ENCODE peak calls at places on chromosomes 16 and 17, in six cellular contexts. One of them, this sample, is unnamed.

GRCh38 chr17:83026311-83026811 is 53.0 kb upstream of the METRNL start:
- DNase-seq in fibroblast of the aortic adventitia: no peak
- DNase-seq in neural progenitor cell: no peak
- DNase-seq in IMR-90: no peak
- DNase-seq in cardiac muscle cell: no peak
- DNase-seq in A549: no peak
- DNase-seq in this sample: no peak

GRCh38 chr17:19492140-19492539 is 41.5 kb upstream of the SLC47A1 start:
- DNase-seq in IMR-90: no peak
- DNase-seq in A549: no peak
- DNase-seq in neural progenitor cell: no peak
- DNase-seq in fibroblast of the aortic adventitia: no peak
- DNase-seq in cardiac muscle cell: no peak
- DNase-seq in this sample: no peak

GRCh38 chr16:58661199-58661830 is 23.3 kb downstream of the SLC38A7 start:
- DNase-seq in neural progenitor cell: peak; percentile 79
- DNase-seq in fibroblast of the aortic adventitia: peak; percentile 89
- DNase-seq in A549: peak; percentile 87
- DNase-seq in IMR-90: peak; percentile 91
- DNase-seq in cardiac muscle cell: peak; percentile 87
- DNase-seq in this sample: peak; percentile 65

GRCh38 chr17:16215002-16215272 is 397 bp downstream of the NCOR1 start:
- DNase-seq in cardiac muscle cell: peak; percentile 40
- DNase-seq in A549: peak; percentile 61
- DNase-seq in IMR-90: no peak
- DNase-seq in fibroblast of the aortic adventitia: peak; percentile 25
- DNase-seq in neural progenitor cell: peak; percentile 75
- DNase-seq in this sample: no peak

GRCh38 chr17:64073771-64074703 is 53.6 kb upstream of the ICAM2 start:
- DNase-seq in A549: no peak
- DNase-seq in fibroblast of the aortic adventitia: no peak
- DNase-seq in IMR-90: no peak
- DNase-seq in neural progenitor cell: no peak
- DNase-seq in cardiac muscle cell: no peak
- DNase-seq in this sample: no peak

GRCh38 chr16:23842137-23842600 is 6.4 kb downstream of the PRKCB start:
- DNase-seq in IMR-90: no peak
- DNase-seq in neural progenitor cell: no peak
- DNase-seq in cardiac muscle cell: no peak
- DNase-seq in fibroblast of the aortic adventitia: no peak
- DNase-seq in A549: no peak
- DNase-seq in this sample: no peak

GRCh38 chr17:80204626-80205468 is 15.3 kb downstream of the SGSH start:
- DNase-seq in cardiac muscle cell: no peak
- DNase-seq in neural progenitor cell: no peak
- DNase-seq in fibroblast of the aortic adventitia: no peak
- DNase-seq in A549: no peak
- DNase-seq in IMR-90: no peak
- DNase-seq in this sample: no peak

GRCh38 chr16:80298676-80299075 is 242.1 kb upstream of the DYNLRB2 start:
- DNase-seq in IMR-90: no peak
- DNase-seq in cardiac muscle cell: no peak
- DNase-seq in fibroblast of the aortic adventitia: no peak
- DNase-seq in neural progenitor cell: no peak
- DNase-seq in A549: no peak
- DNase-seq in this sample: no peak

GRCh38 chr17:48612456-48612853 is 1.6 kb upstream of the HOXB7 start:
- DNase-seq in neural progenitor cell: no peak
- DNase-seq in IMR-90: peak; percentile 54
- DNase-seq in A549: peak; percentile 59
- DNase-seq in fibroblast of the aortic adventitia: no peak
- DNase-seq in cardiac muscle cell: no peak
- DNase-seq in this sample: no peak

GRCh38 chr17:30950669-30951399 is 20.0 kb upstream of the RNF135 start:
- DNase-seq in cardiac muscle cell: peak; percentile 93
- DNase-seq in A549: peak; percentile 81
- DNase-seq in fibroblast of the aortic adventitia: peak; percentile 91
- DNase-seq in IMR-90: peak; percentile 93
- DNase-seq in neural progenitor cell: no peak
- DNase-seq in this sample: peak; percentile 18

GRCh38 chr17:7833795-7834553 is at the start of gene KDM6B:
- DNase-seq in fibroblast of the aortic adventitia: peak; percentile 86
- DNase-seq in neural progenitor cell: peak; percentile 97
- DNase-seq in IMR-90: peak; percentile 85
- DNase-seq in A549: peak; percentile 94
- DNase-seq in cardiac muscle cell: peak; percentile 96
- DNase-seq in this sample: no peak

GRCh38 chr16:80966617-80967016 is 40.1 kb downstream of the CMC2 start:
- DNase-seq in neural progenitor cell: no peak
- DNase-seq in A549: no peak
- DNase-seq in cardiac muscle cell: no peak
- DNase-seq in fibroblast of the aortic adventitia: no peak
- DNase-seq in IMR-90: no peak
- DNase-seq in this sample: no peak

GRCh38 chr16:14486520-14487303 is 143.3 kb downstream of the PARN start:
- DNase-seq in cardiac muscle cell: peak; percentile 96
- DNase-seq in A549: peak; percentile 93
- DNase-seq in neural progenitor cell: peak; percentile 36
- DNase-seq in fibroblast of the aortic adventitia: peak; percentile 98
- DNase-seq in IMR-90: peak; percentile 94
- DNase-seq in this sample: peak; percentile 85

GRCh38 chr17:67628580-67629013 is 89.1 kb upstream of the NOL11 start:
- DNase-seq in A549: peak; percentile 20
- DNase-seq in fibroblast of the aortic adventitia: no peak
- DNase-seq in neural progenitor cell: peak; percentile 19
- DNase-seq in IMR-90: no peak
- DNase-seq in cardiac muscle cell: peak; percentile 38
- DNase-seq in this sample: no peak

GRCh38 chr16:89546781-89547180 is 13.7 kb upstream of the RPL13 start:
- DNase-seq in A549: no peak
- DNase-seq in neural progenitor cell: no peak
- DNase-seq in cardiac muscle cell: no peak
- DNase-seq in fibroblast of the aortic adventitia: no peak
- DNase-seq in IMR-90: no peak
- DNase-seq in this sample: no peak

GRCh38 chr16:89737341-89738071 is 16.2 kb downstream of the ZNF276 start:
- DNase-seq in cardiac muscle cell: no peak
- DNase-seq in neural progenitor cell: no peak
- DNase-seq in A549: no peak
- DNase-seq in fibroblast of the aortic adventitia: no peak
- DNase-seq in IMR-90: no peak
- DNase-seq in this sample: no peak

GRCh38 chr17:65801513-65801912 is 240.1 kb upstream of the AXIN2 start:
- DNase-seq in fibroblast of the aortic adventitia: no peak
- DNase-seq in cardiac muscle cell: no peak
- DNase-seq in IMR-90: no peak
- DNase-seq in neural progenitor cell: no peak
- DNase-seq in A549: no peak
- DNase-seq in this sample: no peak

GRCh38 chr16:56971768-56972043 is 10.0 kb downstream of the CETP start:
- DNase-seq in A549: no peak
- DNase-seq in fibroblast of the aortic adventitia: no peak
- DNase-seq in neural progenitor cell: no peak
- DNase-seq in cardiac muscle cell: no peak
- DNase-seq in IMR-90: no peak
- DNase-seq in this sample: no peak

GRCh38 chr17:77693301-77693700 is 265.2 kb upstream of the TNRC6C start:
- DNase-seq in neural progenitor cell: no peak
- DNase-seq in IMR-90: no peak
- DNase-seq in A549: no peak
- DNase-seq in cardiac muscle cell: no peak
- DNase-seq in fibroblast of the aortic adventitia: no peak
- DNase-seq in this sample: no peak

GRCh38 chr16:24681793-24682192 is 47.7 kb upstream of the TNRC6A start:
- DNase-seq in cardiac muscle cell: peak; percentile 75
- DNase-seq in A549: peak; percentile 55
- DNase-seq in fibroblast of the aortic adventitia: peak; percentile 56
- DNase-seq in neural progenitor cell: no peak
- DNase-seq in IMR-90: peak; percentile 51
- DNase-seq in this sample: no peak

GRCh38 chr17:81132770-81133723 is 32.3 kb upstream of the PVALEF start:
- DNase-seq in cardiac muscle cell: no peak
- DNase-seq in neural progenitor cell: no peak
- DNase-seq in IMR-90: no peak
- DNase-seq in A549: no peak
- DNase-seq in fibroblast of the aortic adventitia: no peak
- DNase-seq in this sample: no peak

DNA sequence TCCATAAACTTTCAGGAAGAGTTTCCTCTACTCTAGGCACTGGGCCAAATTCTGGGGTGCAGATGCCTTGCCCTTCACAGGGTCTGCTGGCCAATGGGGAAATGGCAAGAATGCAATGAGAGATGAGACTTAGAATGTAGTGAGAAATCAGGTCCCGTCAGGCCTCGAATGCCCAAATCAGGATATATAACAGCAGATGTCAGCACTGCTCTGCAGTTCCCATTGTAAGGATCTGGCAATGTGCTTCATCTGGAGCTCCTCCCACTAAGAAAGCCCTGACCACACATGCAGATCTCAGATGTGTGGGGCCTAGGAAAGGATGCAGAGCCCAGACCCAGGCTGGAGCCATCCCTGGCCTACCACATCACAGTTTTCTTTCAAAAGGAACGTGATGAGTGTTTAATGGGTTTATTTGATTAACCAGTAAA is 13.9 kb upstream of the LPCAT2 start:
- DNase-seq in fibroblast of the aortic adventitia: peak; percentile 95
- DNase-seq in neural progenitor cell: peak; percentile 47
- DNase-seq in IMR-90: peak; percentile 96
- DNase-seq in cardiac muscle cell: peak; percentile 95
- DNase-seq in A549: peak; percentile 62
- DNase-seq in this sample: no peak
- TF ChIP-seq CTCF in fibroblast of the aortic adventitia: no peak
- TF ChIP-seq CTCF in neural progenitor cell: peak; percentile 26
- TF ChIP-seq CTCF in IMR-90: peak; percentile 63
- TF ChIP-seq CTCF in cardiac muscle cell: peak; percentile 38
- TF ChIP-seq CTCF in A549: no peak
- TF ChIP-seq CTCF in this sample: peak; percentile 43

DNA sequence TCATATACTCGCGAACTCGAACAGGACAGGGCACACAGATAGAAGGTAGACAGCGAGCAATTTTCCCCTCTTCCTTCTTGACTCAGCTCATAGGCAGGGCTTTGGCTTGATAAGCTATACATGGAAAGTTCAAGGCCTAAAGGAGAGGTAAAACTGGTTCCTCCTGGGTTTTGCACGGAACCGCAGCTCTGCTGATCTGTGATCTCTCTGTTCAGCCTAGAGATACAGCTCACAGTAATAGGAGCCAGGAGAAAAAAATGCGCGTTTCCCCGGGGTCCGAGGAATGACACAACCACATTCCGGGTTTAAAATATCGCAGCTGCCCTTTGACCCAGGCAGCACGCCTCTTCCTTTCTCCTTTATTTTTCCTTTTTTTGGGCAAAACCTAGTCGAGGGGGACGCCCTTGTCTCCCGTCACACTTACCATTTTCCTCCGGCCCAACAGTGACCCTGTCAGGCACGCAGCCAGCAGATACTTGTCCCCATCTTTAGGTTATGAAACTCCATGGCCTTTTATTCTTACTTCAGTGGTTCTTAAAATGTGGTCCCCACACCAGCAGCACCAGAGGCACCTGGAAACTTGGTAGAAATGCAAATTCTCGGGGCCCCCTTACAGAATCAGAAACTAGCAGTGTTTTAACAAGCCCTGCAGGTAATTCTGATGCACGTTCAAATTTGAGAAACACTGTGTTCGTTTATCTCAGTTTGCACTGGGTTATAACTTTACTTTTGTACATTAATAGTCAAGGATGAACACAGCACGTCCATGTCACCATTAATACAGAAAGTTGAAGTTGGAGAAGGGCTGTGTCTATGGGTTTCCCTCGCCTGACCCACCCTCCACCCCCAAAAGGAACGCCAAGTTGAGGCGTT is 1.5 kb upstream of the LASP1 start:
- DNase-seq in A549: peak; percentile 71
- DNase-seq in neural progenitor cell: peak; percentile 65
- DNase-seq in IMR-90: peak; percentile 55
- DNase-seq in fibroblast of the aortic adventitia: peak; percentile 69
- DNase-seq in cardiac muscle cell: peak; percentile 80
- DNase-seq in this sample: no peak
- H3K4me3 ChIP-seq in A549: peak overlapping the region; percentile 94
- H3K4me3 ChIP-seq in neural progenitor cell: peak overlapping the region; percentile 93
- H3K4me3 ChIP-seq in IMR-90: peak overlapping the region; percentile 90
- H3K4me3 ChIP-seq in fibroblast of the aortic adventitia: peak overlapping the region; percentile 96
- H3K4me3 ChIP-seq in cardiac muscle cell: peak overlapping the region; percentile 66
- H3K4me3 ChIP-seq in this sample: peak overlapping the region; percentile 83

DNA sequence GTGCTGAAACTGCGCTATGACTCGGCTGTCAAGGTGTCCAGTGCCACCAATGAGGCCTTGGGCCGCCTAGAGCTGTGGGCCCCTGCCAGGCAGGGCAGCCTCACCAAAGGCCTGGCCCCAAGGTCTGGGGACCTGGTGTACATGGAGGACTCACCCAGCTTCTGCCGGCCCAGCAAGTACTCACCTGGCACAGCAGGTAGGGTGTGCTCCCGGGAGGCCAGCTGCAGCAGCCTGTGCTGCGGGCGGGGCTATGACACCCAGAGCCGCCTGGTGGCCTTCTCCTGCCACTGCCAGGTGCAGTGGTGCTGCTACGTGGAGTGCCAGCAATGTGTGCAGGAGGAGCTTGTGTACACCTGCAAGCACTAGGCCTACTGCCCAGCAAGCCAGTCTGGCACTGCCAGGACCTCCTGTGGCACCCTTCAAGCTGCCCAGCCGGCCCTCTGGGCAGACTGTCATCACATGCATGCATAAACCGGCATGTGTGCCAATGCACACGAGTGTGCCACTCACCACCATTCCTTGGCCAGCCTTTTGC is 25.0 kb downstream of the WNT9B start:
- DNase-seq in A549: peak; percentile 51
- DNase-seq in cardiac muscle cell: no peak
- DNase-seq in neural progenitor cell: peak; percentile 53
- DNase-seq in IMR-90: no peak
- DNase-seq in fibroblast of the aortic adventitia: no peak
- DNase-seq in this sample: no peak
- TF ChIP-seq CTCF in A549: peak; percentile 34
- TF ChIP-seq CTCF in cardiac muscle cell: peak; percentile 5
- TF ChIP-seq CTCF in neural progenitor cell: peak; percentile 44
- TF ChIP-seq CTCF in IMR-90: no peak
- TF ChIP-seq CTCF in fibroblast of the aortic adventitia: no peak
- TF ChIP-seq CTCF in this sample: peak; percentile 38

GRCh38 chr17:57048096-57048495 is 37.0 kb upstream of the AKAP1 start:
- DNase-seq in IMR-90: no peak
- DNase-seq in neural progenitor cell: no peak
- DNase-seq in cardiac muscle cell: no peak
- DNase-seq in fibroblast of the aortic adventitia: no peak
- DNase-seq in A549: no peak
- DNase-seq in this sample: no peak

GRCh38 chr17:57043276-57043675 is 41.8 kb upstream of the AKAP1 start:
- DNase-seq in fibroblast of the aortic adventitia: no peak
- DNase-seq in A549: no peak
- DNase-seq in neural progenitor cell: no peak
- DNase-seq in cardiac muscle cell: no peak
- DNase-seq in IMR-90: no peak
- DNase-seq in this sample: no peak

GRCh38 chr17:57050303-57050702 is 34.7 kb upstream of the AKAP1 start:
- DNase-seq in A549: no peak
- DNase-seq in neural progenitor cell: no peak
- DNase-seq in fibroblast of the aortic adventitia: no peak
- DNase-seq in cardiac muscle cell: no peak
- DNase-seq in IMR-90: no peak
- DNase-seq in this sample: no peak

GRCh38 chr17:57044976-57045867 is 39.8 kb upstream of the AKAP1 start:
- DNase-seq in cardiac muscle cell: no peak
- DNase-seq in IMR-90: no peak
- DNase-seq in fibroblast of the aortic adventitia: no peak
- DNase-seq in A549: no peak
- DNase-seq in neural progenitor cell: no peak
- DNase-seq in this sample: no peak

GRCh38 chr17:57045868-57046671 is 39.0 kb upstream of the AKAP1 start:
- DNase-seq in neural progenitor cell: no peak
- DNase-seq in fibroblast of the aortic adventitia: no peak
- DNase-seq in cardiac muscle cell: no peak
- DNase-seq in IMR-90: no peak
- DNase-seq in A549: no peak
- DNase-seq in this sample: no peak
- H3K4me3 ChIP-seq in neural progenitor cell: no peak overlapping the region
- H3K4me3 ChIP-seq in fibroblast of the aortic adventitia: no peak overlapping the region
- H3K4me3 ChIP-seq in cardiac muscle cell: no peak overlapping the region
- H3K4me3 ChIP-seq in IMR-90: no peak overlapping the region
- H3K4me3 ChIP-seq in A549: no peak overlapping the region
- H3K4me3 ChIP-seq in this sample: peak overlapping the region; percentile 17

This sample was measured in retinal pigment epithelial cell.